ENCODE peak calls at places on chromosomes 5 and 9, in four cellular contexts. K, D, T and P are unnamed samples.

GRCh38 chr5:1765880-1766235 is 33.8 kb downstream of the MRPL36 start:
- DNase-seq in K (no peak), D (no peak), T (no peak), P (no peak)

GRCh38 chr5:124156408-124157027 is 589.9 kb downstream of the ZNF608 start:
- DNase-seq in K (no peak), D (no peak), T (no peak), P (no peak)

GRCh38 chr9:125990793-125991220 is 243.6 kb downstream of the PBX3 start:
- DNase-seq in K (no peak), D (no peak), T (no peak), P (no peak)

GRCh38 chr5:124453221-124454032 is 293.0 kb downstream of the ZNF608 start:
- DNase-seq in K (no peak), D (peak), T (no peak), P (no peak)

GRCh38 chr5:79560774-79561524 is 47.0 kb upstream of the HOMER1 start:
- DNase-seq in K (no peak), D (peak), T (no peak), P (no peak)

GRCh38 chr5:91885291-91886265 is 502.5 kb upstream of the ARRDC3 start:
- DNase-seq in K (no peak), D (no peak), T (no peak), P (no peak)

GRCh38 chr9:86909388-86909787 is 37.9 kb downstream of the GAS1 start:
- DNase-seq in K (no peak), D (no peak), T (no peak), P (no peak)

GRCh38 chr5:147576646-147577535 is 67.0 kb upstream of the DPYSL3 start:
- DNase-seq in K (peak), D (no peak), T (no peak), P (peak)

GRCh38 chr5:107274576-107274975 is 396.2 kb downstream of the EFNA5 start:
- DNase-seq in K (no peak), D (no peak), T (no peak), P (no peak)

GRCh38 chr5:56170557-56170956 is 62.6 kb downstream of the ANKRD55 start:
- DNase-seq in K (no peak), D (no peak), T (no peak), P (no peak)

GRCh38 chr5:36267905-36268304 is 26.2 kb upstream of the NADK2 start:
- DNase-seq in K (no peak), D (no peak), T (no peak), P (no peak)

GRCh38 chr9:15033316-15033715 is 123.1 kb upstream of the FREM1 start:
- DNase-seq in K (no peak), D (no peak), T (no peak), P (no peak)

GRCh38 chr9:136543830-136544548 is 1.9 kb downstream of the NOTCH1 start:
- DNase-seq in K (no peak), D (no peak), T (peak), P (no peak)

GRCh38 chr5:131379071-131379538 is 115.3 kb downstream of the CDC42SE2 start:
- DNase-seq in K (no peak), D (no peak), T (peak), P (no peak)

GRCh38 chr5:56329652-56330051 is 96.5 kb upstream of the ANKRD55 start:
- DNase-seq in K (no peak), D (peak), T (peak), P (no peak)

GRCh38 chr5:35001842-35002241 is 45.9 kb downstream of the AGXT2 start:
- DNase-seq in K (no peak), D (no peak), T (no peak), P (no peak)

DNA sequence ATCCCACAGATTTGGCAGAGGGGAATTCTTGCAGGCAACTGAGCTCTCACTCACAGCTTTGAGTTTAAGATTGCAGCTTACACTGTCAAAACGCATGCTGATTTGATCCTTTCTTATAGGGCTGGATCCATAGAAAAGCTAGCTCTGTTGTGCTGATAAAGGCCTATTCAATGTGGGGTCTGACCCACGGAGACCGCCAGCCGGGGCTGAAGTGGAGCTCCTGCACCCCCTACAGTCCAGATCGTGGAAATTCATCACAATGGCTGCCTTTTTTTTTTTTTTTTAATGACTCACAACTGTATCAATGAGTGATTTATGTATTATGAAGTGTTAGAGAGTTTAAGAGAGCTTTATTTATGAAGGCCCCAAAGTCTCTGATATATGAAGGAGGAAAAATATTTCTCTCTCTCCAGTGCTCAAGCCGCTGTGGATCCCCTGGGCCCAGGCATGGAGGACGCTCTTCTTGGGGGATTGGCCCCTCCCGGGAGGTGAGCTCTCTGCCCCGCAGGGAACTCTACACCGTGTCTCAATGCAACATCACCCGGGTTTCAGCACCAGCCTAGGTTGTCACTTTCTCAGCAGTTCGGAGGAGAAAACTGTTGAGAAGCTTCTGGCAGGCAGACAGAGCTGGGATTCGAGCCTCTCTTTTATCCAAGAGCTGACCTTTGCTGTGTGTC is 700.2 kb downstream of the IRX1 start:
- DNase-seq in K (peak), D (no peak), T (no peak), P (peak)
- TF ChIP-seq SP1 in K (no peak), D (no peak), T (no peak), P (no peak)

GRCh38 chr5:165502893-165503696 is 1997.7 kb downstream of the MAT2B start:
- DNase-seq in K (no peak), D (no peak), T (no peak), P (no peak)
- TF ChIP-seq TARDBP in K (no peak), D (no peak), T (no peak), P (no peak)

DNA sequence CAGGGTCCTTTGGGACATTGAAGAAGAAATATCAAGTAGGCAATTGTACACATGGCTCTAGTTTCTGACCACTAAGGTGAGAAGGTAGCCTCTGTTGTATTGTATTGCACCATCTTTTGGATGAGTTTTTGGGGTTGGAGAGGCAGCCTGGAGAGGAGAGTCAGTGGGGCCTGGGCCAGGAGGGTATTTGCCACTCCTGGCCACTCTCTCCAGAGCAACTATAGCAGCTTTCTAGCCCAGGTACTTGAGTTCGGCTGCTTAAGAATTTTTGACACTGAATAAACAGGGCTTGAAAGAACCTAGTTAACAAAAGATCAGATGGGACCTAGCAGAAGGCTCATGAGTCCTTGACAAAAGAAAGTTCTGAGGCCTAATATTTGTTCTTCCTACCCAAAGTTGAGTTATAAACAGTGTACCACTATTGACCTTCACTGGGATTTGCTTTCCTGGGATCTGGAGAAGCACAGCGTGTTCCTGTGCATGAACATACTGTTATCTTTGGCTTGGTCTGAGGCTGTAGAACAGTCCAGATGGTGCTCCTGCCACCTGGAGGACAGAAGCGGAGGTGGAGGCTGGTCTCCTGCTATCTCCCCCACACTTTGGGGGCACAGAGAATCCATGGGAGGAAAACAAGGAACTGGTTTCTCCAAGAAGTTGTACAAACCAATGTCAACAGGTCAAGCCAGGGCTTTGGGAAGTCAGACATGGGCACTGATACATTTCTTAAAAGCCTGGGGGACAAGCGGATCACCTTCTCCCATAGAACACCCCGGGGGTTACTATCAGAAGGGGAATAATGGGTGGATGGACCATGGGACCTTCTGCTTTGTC is 110.4 kb upstream of the LIFR start:
- DNase-seq in K (peak), D (no peak), T (peak), P (peak)
- TF ChIP-seq BHLHE40 in K (no peak), D (no peak), T (no peak), P (no peak)

GRCh38 chr5:150052326-150053230 is 33.8 kb downstream of the CSF1R start:
- DNase-seq in K (no peak), D (no peak), T (no peak), P (no peak)
- TF ChIP-seq SP1 in K (no peak), D (no peak), T (no peak), P (no peak)

DNA sequence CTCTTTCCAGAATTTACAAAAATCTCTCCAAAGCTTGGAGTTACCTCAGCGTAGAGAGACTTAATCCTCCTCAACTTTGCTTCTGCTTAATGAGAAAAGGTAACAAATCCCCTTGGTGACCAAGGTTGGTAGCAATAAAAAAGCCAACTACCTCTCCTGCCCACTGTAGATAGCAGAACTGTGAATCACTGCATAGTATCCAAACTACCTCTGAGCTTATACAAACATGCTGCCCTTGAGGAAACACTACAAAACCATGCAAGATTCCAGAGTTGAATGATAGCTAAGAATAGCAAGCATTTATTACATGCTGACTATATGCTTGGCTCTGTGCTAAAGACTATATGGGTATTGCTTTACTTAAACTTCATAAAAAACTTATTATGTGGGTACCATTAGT is 2.8 kb upstream of the ADAMTS12 start:
- DNase-seq in K (no peak), D (no peak), T (no peak), P (no peak)
- TF ChIP-seq TARDBP in K (no peak), D (no peak), T (no peak), P (no peak)

GRCh38 chr9:127525426-127526188 is 74.3 kb downstream of the LRSAM1 start:
- DNase-seq in K (peak), D (no peak), T (peak), P (peak)
- TF ChIP-seq BHLHE40 in K (no peak), D (no peak), T (no peak), P (no peak)

GRCh38 chr9:437066-438015 is 222.7 kb downstream of the DOCK8 start:
- DNase-seq in K (no peak), D (no peak), T (no peak), P (no peak)

GRCh38 chr9:438961-439768 is 224.5 kb downstream of the DOCK8 start:
- DNase-seq in K (no peak), D (no peak), T (no peak), P (no peak)

GRCh38 chr9:441131-441530 is 226.5 kb downstream of the DOCK8 start:
- DNase-seq in K (no peak), D (no peak), T (no peak), P (no peak)

GRCh38 chr9:438066-438465 is 223.4 kb downstream of the DOCK8 start:
- DNase-seq in K (no peak), D (no peak), T (no peak), P (no peak)
- TF ChIP-seq SP1 in K (no peak), D (no peak), T (no peak), P (no peak)

GRCh38 chr5:158560170-158560569 is 539.5 kb downstream of the EBF1 start:
- DNase-seq in K (no peak), D (peak), T (peak), P (no peak)
- TF ChIP-seq TARDBP in K (no peak), D (no peak), T (no peak), P (no peak)

DNA sequence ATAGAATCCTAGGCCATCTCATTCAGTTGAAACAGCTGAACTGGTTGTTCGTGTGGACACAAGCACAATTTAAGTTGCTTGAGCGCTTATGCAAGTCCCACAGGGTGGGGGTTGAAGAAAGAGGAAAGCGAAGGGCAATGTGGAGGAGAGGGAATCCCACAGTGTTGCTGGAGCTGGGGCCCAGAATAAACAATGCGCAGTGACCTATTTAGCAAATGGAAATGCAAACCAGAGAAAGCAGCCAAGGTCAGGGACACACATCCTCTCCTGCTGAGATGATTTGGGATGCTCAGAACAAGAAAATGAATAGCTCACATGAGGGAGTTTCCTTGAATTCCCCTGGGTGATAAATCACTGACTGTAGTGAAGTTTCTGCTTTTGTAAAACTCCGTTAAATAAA is 838.3 kb downstream of the TLE4 start:
- DNase-seq in K (no peak), D (no peak), T (no peak), P (no peak)
- TF ChIP-seq BHLHE40 in K (no peak), D (no peak), T (no peak), P (no peak)

GRCh38 chr5:59922220-59922619 is 28.7 kb upstream of the PDE4D start:
- DNase-seq in K (no peak), D (no peak), T (no peak), P (no peak)

GRCh38 chr5:59921816-59922215 is 28.3 kb upstream of the PDE4D start:
- DNase-seq in K (no peak), D (no peak), T (no peak), P (no peak)

GRCh38 chr5:59923465-59923864 is 29.9 kb upstream of the PDE4D start:
- DNase-seq in K (no peak), D (no peak), T (no peak), P (no peak)
- TF ChIP-seq SP1 in K (no peak), D (no peak), T (no peak), P (no peak)